ENCODE peak calls at places on chromosomes 12 and 14, in ten cellular contexts. One of them, this sample, is unnamed.
A peak's percentile ranks its signal among the peaks of the same experiment; 100 is the strongest.

GRCh38 chr14:37796703-37797416 is 201.4 kb downstream of the TTC6 start:
- DNase-seq in right lobe of liver: no peak
- DNase-seq in activated CD4-positive, alpha-beta T cell treated with anti-CD3 and anti-CD28 coated beads for 48 hours: no peak
- DNase-seq in stomach: no peak
- DNase-seq in posterior vena cava: no peak
- DNase-seq in amniotic stem cell: no peak
- DNase-seq in HEK293T: no peak
- DNase-seq in NCI-H1694: no peak
- DNase-seq in stimulated activated CD4-positive, alpha-beta T cell treated with anti-CD3 and anti-CD28 coated beads, Interleukin-1b, Interleukin-23, amount 100 ng/mL, for 24 hours: no peak
- DNase-seq in activated T-cell treated with anti-CD3 and anti-CD28 coated beads for 48 hours: no peak
- DNase-seq in this sample: no peak

GRCh38 chr12:15555466-15555865 is 233.2 kb downstream of the PTPRO start:
- DNase-seq in right lobe of liver: no peak
- DNase-seq in activated CD4-positive, alpha-beta T cell treated with anti-CD3 and anti-CD28 coated beads for 48 hours: no peak
- DNase-seq in stomach: no peak
- DNase-seq in posterior vena cava: no peak
- DNase-seq in amniotic stem cell: no peak
- DNase-seq in HEK293T: no peak
- DNase-seq in NCI-H1694: no peak
- DNase-seq in stimulated activated CD4-positive, alpha-beta T cell treated with anti-CD3 and anti-CD28 coated beads, Interleukin-1b, Interleukin-23, amount 100 ng/mL, for 24 hours: no peak
- DNase-seq in activated T-cell treated with anti-CD3 and anti-CD28 coated beads for 48 hours: no peak
- DNase-seq in this sample: no peak

GRCh38 chr12:26179829-26180228 is 15.5 kb upstream of the SSPN start:
- DNase-seq in right lobe of liver: no peak
- DNase-seq in activated CD4-positive, alpha-beta T cell treated with anti-CD3 and anti-CD28 coated beads for 48 hours: no peak
- DNase-seq in stomach: no peak
- DNase-seq in posterior vena cava: no peak
- DNase-seq in amniotic stem cell: no peak
- DNase-seq in HEK293T: no peak
- DNase-seq in NCI-H1694: no peak
- DNase-seq in stimulated activated CD4-positive, alpha-beta T cell treated with anti-CD3 and anti-CD28 coated beads, Interleukin-1b, Interleukin-23, amount 100 ng/mL, for 24 hours: no peak
- DNase-seq in activated T-cell treated with anti-CD3 and anti-CD28 coated beads for 48 hours: no peak
- DNase-seq in this sample: no peak

GRCh38 chr14:22887260-22887989 is 4.4 kb downstream of the REM2 start:
- DNase-seq in right lobe of liver: no peak
- DNase-seq in activated CD4-positive, alpha-beta T cell treated with anti-CD3 and anti-CD28 coated beads for 48 hours: peak; percentile 58
- DNase-seq in stomach: peak; percentile 78
- DNase-seq in posterior vena cava: no peak
- DNase-seq in amniotic stem cell: no peak
- DNase-seq in HEK293T: peak; percentile 78
- DNase-seq in NCI-H1694: no peak
- DNase-seq in stimulated activated CD4-positive, alpha-beta T cell treated with anti-CD3 and anti-CD28 coated beads, Interleukin-1b, Interleukin-23, amount 100 ng/mL, for 24 hours: no peak
- DNase-seq in activated T-cell treated with anti-CD3 and anti-CD28 coated beads for 48 hours: no peak
- DNase-seq in this sample: peak; percentile 53

GRCh38 chr14:77037886-77038511 is 9.5 kb upstream of the IRF2BPL start:
- DNase-seq in right lobe of liver: peak; percentile 61
- DNase-seq in activated CD4-positive, alpha-beta T cell treated with anti-CD3 and anti-CD28 coated beads for 48 hours: peak; percentile 64
- DNase-seq in stomach: no peak
- DNase-seq in posterior vena cava: no peak
- DNase-seq in amniotic stem cell: no peak
- DNase-seq in HEK293T: no peak
- DNase-seq in NCI-H1694: no peak
- DNase-seq in stimulated activated CD4-positive, alpha-beta T cell treated with anti-CD3 and anti-CD28 coated beads, Interleukin-1b, Interleukin-23, amount 100 ng/mL, for 24 hours: no peak
- DNase-seq in activated T-cell treated with anti-CD3 and anti-CD28 coated beads for 48 hours: no peak
- DNase-seq in this sample: no peak

GRCh38 chr12:100706029-100706428 is 88.5 kb upstream of the ANO4 start:
- DNase-seq in right lobe of liver: no peak
- DNase-seq in activated CD4-positive, alpha-beta T cell treated with anti-CD3 and anti-CD28 coated beads for 48 hours: no peak
- DNase-seq in stomach: no peak
- DNase-seq in posterior vena cava: no peak
- DNase-seq in amniotic stem cell: peak; percentile 47
- DNase-seq in HEK293T: no peak
- DNase-seq in NCI-H1694: no peak
- DNase-seq in stimulated activated CD4-positive, alpha-beta T cell treated with anti-CD3 and anti-CD28 coated beads, Interleukin-1b, Interleukin-23, amount 100 ng/mL, for 24 hours: no peak
- DNase-seq in activated T-cell treated with anti-CD3 and anti-CD28 coated beads for 48 hours: no peak
- DNase-seq in this sample: no peak

GRCh38 chr14:100015251-100015655 is 50.0 kb upstream of the EVL start:
- DNase-seq in right lobe of liver: no peak
- DNase-seq in activated CD4-positive, alpha-beta T cell treated with anti-CD3 and anti-CD28 coated beads for 48 hours: no peak
- DNase-seq in stomach: no peak
- DNase-seq in posterior vena cava: no peak
- DNase-seq in amniotic stem cell: no peak
- DNase-seq in HEK293T: no peak
- DNase-seq in NCI-H1694: no peak
- DNase-seq in stimulated activated CD4-positive, alpha-beta T cell treated with anti-CD3 and anti-CD28 coated beads, Interleukin-1b, Interleukin-23, amount 100 ng/mL, for 24 hours: no peak
- DNase-seq in activated T-cell treated with anti-CD3 and anti-CD28 coated beads for 48 hours: no peak
- DNase-seq in this sample: peak; percentile 57

GRCh38 chr14:36512585-36513003 is 7.4 kb downstream of the NKX2-1 start:
- DNase-seq in right lobe of liver: no peak
- DNase-seq in activated CD4-positive, alpha-beta T cell treated with anti-CD3 and anti-CD28 coated beads for 48 hours: no peak
- DNase-seq in stomach: no peak
- DNase-seq in posterior vena cava: no peak
- DNase-seq in amniotic stem cell: no peak
- DNase-seq in HEK293T: no peak
- DNase-seq in NCI-H1694: no peak
- DNase-seq in stimulated activated CD4-positive, alpha-beta T cell treated with anti-CD3 and anti-CD28 coated beads, Interleukin-1b, Interleukin-23, amount 100 ng/mL, for 24 hours: no peak
- DNase-seq in activated T-cell treated with anti-CD3 and anti-CD28 coated beads for 48 hours: no peak
- DNase-seq in this sample: no peak

GRCh38 chr12:27285395-27285794 is 41.3 kb downstream of the STK38L start:
- DNase-seq in right lobe of liver: no peak
- DNase-seq in activated CD4-positive, alpha-beta T cell treated with anti-CD3 and anti-CD28 coated beads for 48 hours: no peak
- DNase-seq in stomach: no peak
- DNase-seq in posterior vena cava: no peak
- DNase-seq in amniotic stem cell: no peak
- DNase-seq in HEK293T: no peak
- DNase-seq in NCI-H1694: no peak
- DNase-seq in stimulated activated CD4-positive, alpha-beta T cell treated with anti-CD3 and anti-CD28 coated beads, Interleukin-1b, Interleukin-23, amount 100 ng/mL, for 24 hours: no peak
- DNase-seq in activated T-cell treated with anti-CD3 and anti-CD28 coated beads for 48 hours: no peak
- DNase-seq in this sample: no peak

GRCh38 chr14:81831128-81831815 is 297.6 kb upstream of the SEL1L start:
- DNase-seq in right lobe of liver: peak; percentile 68
- DNase-seq in activated CD4-positive, alpha-beta T cell treated with anti-CD3 and anti-CD28 coated beads for 48 hours: no peak
- DNase-seq in stomach: no peak
- DNase-seq in posterior vena cava: peak; percentile 84
- DNase-seq in amniotic stem cell: no peak
- DNase-seq in HEK293T: no peak
- DNase-seq in NCI-H1694: no peak
- DNase-seq in stimulated activated CD4-positive, alpha-beta T cell treated with anti-CD3 and anti-CD28 coated beads, Interleukin-1b, Interleukin-23, amount 100 ng/mL, for 24 hours: no peak
- DNase-seq in activated T-cell treated with anti-CD3 and anti-CD28 coated beads for 48 hours: no peak
- DNase-seq in this sample: no peak

GRCh38 chr12:7079826-7080125 is 12.5 kb downstream of the C1R start:
- DNase-seq in right lobe of liver: no peak
- DNase-seq in activated CD4-positive, alpha-beta T cell treated with anti-CD3 and anti-CD28 coated beads for 48 hours: no peak
- DNase-seq in stomach: no peak
- DNase-seq in posterior vena cava: no peak
- DNase-seq in amniotic stem cell: no peak
- DNase-seq in HEK293T: no peak
- DNase-seq in NCI-H1694: no peak
- DNase-seq in stimulated activated CD4-positive, alpha-beta T cell treated with anti-CD3 and anti-CD28 coated beads, Interleukin-1b, Interleukin-23, amount 100 ng/mL, for 24 hours: no peak
- DNase-seq in activated T-cell treated with anti-CD3 and anti-CD28 coated beads for 48 hours: no peak
- DNase-seq in this sample: no peak

GRCh38 chr12:75981773-75982564 is 49.6 kb downstream of the PHLDA1 start:
- DNase-seq in right lobe of liver: no peak
- DNase-seq in activated CD4-positive, alpha-beta T cell treated with anti-CD3 and anti-CD28 coated beads for 48 hours: no peak
- DNase-seq in stomach: no peak
- DNase-seq in posterior vena cava: no peak
- DNase-seq in amniotic stem cell: no peak
- DNase-seq in HEK293T: no peak
- DNase-seq in NCI-H1694: no peak
- DNase-seq in stimulated activated CD4-positive, alpha-beta T cell treated with anti-CD3 and anti-CD28 coated beads, Interleukin-1b, Interleukin-23, amount 100 ng/mL, for 24 hours: no peak
- DNase-seq in activated T-cell treated with anti-CD3 and anti-CD28 coated beads for 48 hours: no peak
- DNase-seq in this sample: no peak

GRCh38 chr14:24883571-24883970 is 166.4 kb downstream of the STXBP6 start:
- DNase-seq in right lobe of liver: no peak
- DNase-seq in activated CD4-positive, alpha-beta T cell treated with anti-CD3 and anti-CD28 coated beads for 48 hours: no peak
- DNase-seq in stomach: no peak
- DNase-seq in posterior vena cava: no peak
- DNase-seq in amniotic stem cell: no peak
- DNase-seq in HEK293T: no peak
- DNase-seq in NCI-H1694: no peak
- DNase-seq in stimulated activated CD4-positive, alpha-beta T cell treated with anti-CD3 and anti-CD28 coated beads, Interleukin-1b, Interleukin-23, amount 100 ng/mL, for 24 hours: no peak
- DNase-seq in activated T-cell treated with anti-CD3 and anti-CD28 coated beads for 48 hours: no peak
- DNase-seq in this sample: no peak

GRCh38 chr12:32051511-32052299 is 54.9 kb upstream of the BICD1 start:
- DNase-seq in right lobe of liver: no peak
- DNase-seq in activated CD4-positive, alpha-beta T cell treated with anti-CD3 and anti-CD28 coated beads for 48 hours: peak; percentile 18
- DNase-seq in stomach: no peak
- DNase-seq in posterior vena cava: no peak
- DNase-seq in amniotic stem cell: peak; percentile 87
- DNase-seq in HEK293T: no peak
- DNase-seq in NCI-H1694: no peak
- DNase-seq in stimulated activated CD4-positive, alpha-beta T cell treated with anti-CD3 and anti-CD28 coated beads, Interleukin-1b, Interleukin-23, amount 100 ng/mL, for 24 hours: no peak
- DNase-seq in activated T-cell treated with anti-CD3 and anti-CD28 coated beads for 48 hours: no peak
- DNase-seq in this sample: no peak

GRCh38 chr12:111434680-111435338 is 29.1 kb downstream of the SH2B3 start:
- DNase-seq in right lobe of liver: peak; percentile 85
- DNase-seq in activated CD4-positive, alpha-beta T cell treated with anti-CD3 and anti-CD28 coated beads for 48 hours: peak; percentile 85
- DNase-seq in stomach: no peak
- DNase-seq in posterior vena cava: no peak
- DNase-seq in amniotic stem cell: no peak
- DNase-seq in HEK293T: no peak
- DNase-seq in NCI-H1694: no peak
- DNase-seq in stimulated activated CD4-positive, alpha-beta T cell treated with anti-CD3 and anti-CD28 coated beads, Interleukin-1b, Interleukin-23, amount 100 ng/mL, for 24 hours: peak; percentile 43
- DNase-seq in activated T-cell treated with anti-CD3 and anti-CD28 coated beads for 48 hours: peak; percentile 75
- DNase-seq in this sample: peak; percentile 91

GRCh38 chr12:94172031-94172430 is 23.7 kb downstream of the PLXNC1 start:
- DNase-seq in right lobe of liver: no peak
- DNase-seq in activated CD4-positive, alpha-beta T cell treated with anti-CD3 and anti-CD28 coated beads for 48 hours: peak; percentile 67
- DNase-seq in stomach: no peak
- DNase-seq in posterior vena cava: no peak
- DNase-seq in amniotic stem cell: no peak
- DNase-seq in HEK293T: no peak
- DNase-seq in NCI-H1694: no peak
- DNase-seq in stimulated activated CD4-positive, alpha-beta T cell treated with anti-CD3 and anti-CD28 coated beads, Interleukin-1b, Interleukin-23, amount 100 ng/mL, for 24 hours: no peak
- DNase-seq in activated T-cell treated with anti-CD3 and anti-CD28 coated beads for 48 hours: no peak
- DNase-seq in this sample: no peak

GRCh38 chr14:26765768-26766550 is 168.1 kb upstream of the NOVA1 start:
- DNase-seq in right lobe of liver: peak; percentile 29
- DNase-seq in activated CD4-positive, alpha-beta T cell treated with anti-CD3 and anti-CD28 coated beads for 48 hours: no peak
- DNase-seq in stomach: no peak
- DNase-seq in posterior vena cava: peak; percentile 72
- DNase-seq in amniotic stem cell: peak; percentile 39
- DNase-seq in HEK293T: no peak
- DNase-seq in NCI-H1694: no peak
- DNase-seq in stimulated activated CD4-positive, alpha-beta T cell treated with anti-CD3 and anti-CD28 coated beads, Interleukin-1b, Interleukin-23, amount 100 ng/mL, for 24 hours: no peak
- DNase-seq in activated T-cell treated with anti-CD3 and anti-CD28 coated beads for 48 hours: no peak
- DNase-seq in this sample: no peak